ENCODE peak calls at places on chromosomes 3 and 15, in eight cellular contexts. One of them, this sample, is unnamed. For H3K4me1, the result is how much of the 10 kb centered on the place peaks cover.

GRCh38 chr15:48397841-48398240 is 66.6 kb downstream of the DUT start:
- DNase-seq in tibial nerve: no peak
- DNase-seq in BE2C: no peak
- DNase-seq in CD8-positive, alpha-beta memory T cell: no peak
- DNase-seq in naive thymus-derived CD4-positive, alpha-beta T cell: no peak
- DNase-seq in body of pancreas: no peak
- DNase-seq in neuronal stem cell: no peak
- DNase-seq in psoas muscle: peak
- DNase-seq in this sample: no peak

GRCh38 chr3:129413687-129414506 is 14.5 kb downstream of the EFCAB12 start:
- DNase-seq in tibial nerve: no peak
- DNase-seq in BE2C: no peak
- DNase-seq in CD8-positive, alpha-beta memory T cell: no peak
- DNase-seq in naive thymus-derived CD4-positive, alpha-beta T cell: no peak
- DNase-seq in body of pancreas: peak
- DNase-seq in neuronal stem cell: no peak
- DNase-seq in psoas muscle: no peak
- DNase-seq in this sample: no peak

GRCh38 chr15:65344214-65344908 is 33.4 kb downstream of the IGDCC3 start:
- DNase-seq in tibial nerve: no peak
- DNase-seq in BE2C: no peak
- DNase-seq in CD8-positive, alpha-beta memory T cell: no peak
- DNase-seq in naive thymus-derived CD4-positive, alpha-beta T cell: no peak
- DNase-seq in body of pancreas: no peak
- DNase-seq in neuronal stem cell: no peak
- DNase-seq in psoas muscle: no peak
- DNase-seq in this sample: no peak

GRCh38 chr15:64844576-64845140 is 2.9 kb downstream of the PLEKHO2 start:
- DNase-seq in tibial nerve: no peak
- DNase-seq in BE2C: peak
- DNase-seq in CD8-positive, alpha-beta memory T cell: peak
- DNase-seq in naive thymus-derived CD4-positive, alpha-beta T cell: no peak
- DNase-seq in body of pancreas: no peak
- DNase-seq in neuronal stem cell: no peak
- DNase-seq in psoas muscle: no peak
- DNase-seq in this sample: peak

GRCh38 chr3:187783098-187783497 is 37.8 kb upstream of the BCL6 start:
- DNase-seq in tibial nerve: no peak
- DNase-seq in BE2C: no peak
- DNase-seq in CD8-positive, alpha-beta memory T cell: no peak
- DNase-seq in naive thymus-derived CD4-positive, alpha-beta T cell: no peak
- DNase-seq in body of pancreas: no peak
- DNase-seq in neuronal stem cell: no peak
- DNase-seq in psoas muscle: no peak
- DNase-seq in this sample: no peak

GRCh38 chr15:74396146-74396438 is 28.6 kb upstream of the CYP11A1 start:
- DNase-seq in tibial nerve: no peak
- DNase-seq in BE2C: no peak
- DNase-seq in CD8-positive, alpha-beta memory T cell: no peak
- DNase-seq in naive thymus-derived CD4-positive, alpha-beta T cell: no peak
- DNase-seq in body of pancreas: no peak
- DNase-seq in neuronal stem cell: no peak
- DNase-seq in psoas muscle: no peak
- DNase-seq in this sample: no peak

GRCh38 chr3:134080761-134081160 is 51.0 kb upstream of the SLCO2A1 start:
- DNase-seq in tibial nerve: no peak
- DNase-seq in BE2C: no peak
- DNase-seq in CD8-positive, alpha-beta memory T cell: no peak
- DNase-seq in naive thymus-derived CD4-positive, alpha-beta T cell: no peak
- DNase-seq in body of pancreas: no peak
- DNase-seq in neuronal stem cell: no peak
- DNase-seq in psoas muscle: no peak
- DNase-seq in this sample: no peak

GRCh38 chr15:82810863-82811421 is 1.5 kb downstream of the WHAMM start:
- DNase-seq in tibial nerve: no peak
- DNase-seq in BE2C: no peak
- DNase-seq in CD8-positive, alpha-beta memory T cell: peak
- DNase-seq in naive thymus-derived CD4-positive, alpha-beta T cell: peak
- DNase-seq in body of pancreas: no peak
- DNase-seq in neuronal stem cell: no peak
- DNase-seq in psoas muscle: no peak
- DNase-seq in this sample: peak

GRCh38 chr15:76343313-76343996 is 6.9 kb downstream of the ISL2 start:
- DNase-seq in tibial nerve: no peak
- DNase-seq in BE2C: no peak
- DNase-seq in CD8-positive, alpha-beta memory T cell: no peak
- DNase-seq in naive thymus-derived CD4-positive, alpha-beta T cell: no peak
- DNase-seq in body of pancreas: no peak
- DNase-seq in neuronal stem cell: no peak
- DNase-seq in psoas muscle: no peak
- DNase-seq in this sample: no peak

GRCh38 chr3:39531066-39531465 is 63.6 kb downstream of the MOBP start:
- DNase-seq in tibial nerve: no peak
- DNase-seq in BE2C: no peak
- DNase-seq in CD8-positive, alpha-beta memory T cell: no peak
- DNase-seq in naive thymus-derived CD4-positive, alpha-beta T cell: no peak
- DNase-seq in body of pancreas: no peak
- DNase-seq in neuronal stem cell: no peak
- DNase-seq in psoas muscle: no peak
- DNase-seq in this sample: no peak

GRCh38 chr3:116852801-116853200 is 143.2 kb downstream of the TUSC7 start:
- DNase-seq in tibial nerve: no peak
- DNase-seq in BE2C: no peak
- DNase-seq in CD8-positive, alpha-beta memory T cell: no peak
- DNase-seq in naive thymus-derived CD4-positive, alpha-beta T cell: no peak
- DNase-seq in body of pancreas: no peak
- DNase-seq in neuronal stem cell: no peak
- DNase-seq in psoas muscle: no peak
- DNase-seq in this sample: no peak

GRCh38 chr3:133701435-133702358 is 40.0 kb upstream of the TOPBP1 start:
- DNase-seq in tibial nerve: no peak
- DNase-seq in BE2C: no peak
- DNase-seq in CD8-positive, alpha-beta memory T cell: no peak
- DNase-seq in naive thymus-derived CD4-positive, alpha-beta T cell: no peak
- DNase-seq in body of pancreas: no peak
- DNase-seq in neuronal stem cell: no peak
- DNase-seq in psoas muscle: no peak
- DNase-seq in this sample: no peak

GRCh38 chr15:90497912-90498311 is 31.8 kb upstream of the CRTC3 start:
- DNase-seq in tibial nerve: no peak
- DNase-seq in BE2C: no peak
- DNase-seq in CD8-positive, alpha-beta memory T cell: no peak
- DNase-seq in naive thymus-derived CD4-positive, alpha-beta T cell: no peak
- DNase-seq in body of pancreas: no peak
- DNase-seq in neuronal stem cell: no peak
- DNase-seq in psoas muscle: no peak
- DNase-seq in this sample: no peak

GRCh38 chr3:65809641-65810150 is 229.0 kb downstream of the MAGI1 start:
- DNase-seq in tibial nerve: no peak
- DNase-seq in BE2C: no peak
- DNase-seq in CD8-positive, alpha-beta memory T cell: no peak
- DNase-seq in naive thymus-derived CD4-positive, alpha-beta T cell: no peak
- DNase-seq in body of pancreas: no peak
- DNase-seq in neuronal stem cell: no peak
- DNase-seq in psoas muscle: no peak
- DNase-seq in this sample: no peak

GRCh38 chr3:101720851-101721649 is 3.4 kb upstream of the CEP97 start:
- DNase-seq in tibial nerve: no peak
- DNase-seq in BE2C: no peak
- DNase-seq in CD8-positive, alpha-beta memory T cell: no peak
- DNase-seq in naive thymus-derived CD4-positive, alpha-beta T cell: no peak
- DNase-seq in body of pancreas: no peak
- DNase-seq in neuronal stem cell: no peak
- DNase-seq in psoas muscle: no peak
- DNase-seq in this sample: no peak

GRCh38 chr3:100268156-100268555 is 7.4 kb downstream of the TBC1D23 start:
- DNase-seq in tibial nerve: no peak
- DNase-seq in BE2C: no peak
- DNase-seq in CD8-positive, alpha-beta memory T cell: no peak
- DNase-seq in naive thymus-derived CD4-positive, alpha-beta T cell: no peak
- DNase-seq in body of pancreas: no peak
- DNase-seq in neuronal stem cell: no peak
- DNase-seq in psoas muscle: no peak
- DNase-seq in this sample: no peak

GRCh38 chr3:100266531-100266930 is 5.7 kb downstream of the TBC1D23 start:
- DNase-seq in tibial nerve: no peak
- DNase-seq in BE2C: no peak
- DNase-seq in CD8-positive, alpha-beta memory T cell: no peak
- DNase-seq in naive thymus-derived CD4-positive, alpha-beta T cell: no peak
- DNase-seq in body of pancreas: no peak
- DNase-seq in neuronal stem cell: no peak
- DNase-seq in psoas muscle: no peak
- DNase-seq in this sample: no peak

GRCh38 chr3:100270218-100270588 is 9.4 kb downstream of the TBC1D23 start:
- DNase-seq in tibial nerve: no peak
- DNase-seq in BE2C: no peak
- DNase-seq in CD8-positive, alpha-beta memory T cell: no peak
- DNase-seq in naive thymus-derived CD4-positive, alpha-beta T cell: no peak
- DNase-seq in body of pancreas: no peak
- DNase-seq in neuronal stem cell: no peak
- DNase-seq in psoas muscle: no peak
- DNase-seq in this sample: no peak

GRCh38 chr3:100269410-100270217 is 8.8 kb downstream of the TBC1D23 start:
- DNase-seq in tibial nerve: no peak
- DNase-seq in BE2C: no peak
- DNase-seq in CD8-positive, alpha-beta memory T cell: no peak
- DNase-seq in naive thymus-derived CD4-positive, alpha-beta T cell: no peak
- DNase-seq in body of pancreas: no peak
- DNase-seq in neuronal stem cell: no peak
- DNase-seq in psoas muscle: no peak
- DNase-seq in this sample: no peak

GRCh38 chr3:100268986-100269385 is 8.2 kb downstream of the TBC1D23 start:
- DNase-seq in tibial nerve: no peak
- DNase-seq in BE2C: no peak
- DNase-seq in CD8-positive, alpha-beta memory T cell: no peak
- DNase-seq in naive thymus-derived CD4-positive, alpha-beta T cell: no peak
- DNase-seq in body of pancreas: no peak
- DNase-seq in neuronal stem cell: no peak
- DNase-seq in psoas muscle: no peak
- DNase-seq in this sample: no peak
- H3K4me1 ChIP-seq in tibial nerve: under half
- H3K4me1 ChIP-seq in BE2C: under half
- H3K4me1 ChIP-seq in CD8-positive, alpha-beta memory T cell: under half
- H3K4me1 ChIP-seq in naive thymus-derived CD4-positive, alpha-beta T cell: under half
- H3K4me1 ChIP-seq in body of pancreas: under half
- H3K4me1 ChIP-seq in neuronal stem cell: under half
- H3K4me1 ChIP-seq in psoas muscle: half or more
- H3K4me1 ChIP-seq in this sample: under half

DNA sequence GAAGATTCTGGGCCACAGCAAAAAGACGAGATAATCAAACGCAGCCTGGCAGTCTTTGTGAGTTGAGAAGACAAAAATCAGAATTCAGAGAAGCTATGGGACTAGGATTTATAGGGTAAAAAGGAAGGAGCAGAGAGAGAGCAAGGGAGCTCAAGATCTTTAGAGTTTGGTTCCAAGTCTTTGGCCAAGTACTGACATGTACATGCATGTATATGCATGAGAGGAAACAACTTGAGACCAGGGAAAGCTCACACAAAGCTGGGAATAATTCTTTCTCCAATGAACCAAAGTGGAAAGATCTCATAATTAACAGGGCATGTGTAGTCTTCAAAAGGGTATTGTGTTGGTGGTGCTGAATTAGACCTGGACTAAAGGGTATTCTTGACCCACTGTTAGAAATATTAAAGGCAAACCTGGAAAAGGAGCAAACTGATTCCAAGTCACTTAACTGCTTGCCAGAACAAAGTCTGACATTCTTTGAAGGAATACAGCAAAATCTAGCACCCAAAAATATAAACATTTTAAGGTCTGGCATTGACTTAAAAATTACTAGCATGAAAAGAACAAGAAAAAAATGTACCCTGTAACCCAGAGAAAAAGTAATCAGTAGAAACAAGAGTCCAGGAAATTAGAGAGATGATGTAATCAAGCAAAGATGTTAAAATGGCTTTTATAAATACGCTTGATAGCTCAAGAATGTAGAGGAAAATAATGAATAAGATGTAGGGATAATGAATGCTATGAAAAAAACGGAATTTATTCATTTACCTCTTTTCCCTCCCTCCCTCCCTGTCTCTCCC is 226.0 kb upstream of the CGNL1 start:
- DNase-seq in tibial nerve: no peak
- DNase-seq in BE2C: no peak
- DNase-seq in CD8-positive, alpha-beta memory T cell: no peak
- DNase-seq in naive thymus-derived CD4-positive, alpha-beta T cell: no peak
- DNase-seq in body of pancreas: no peak
- DNase-seq in neuronal stem cell: no peak
- DNase-seq in psoas muscle: no peak
- DNase-seq in this sample: no peak
- H3K4me1 ChIP-seq in tibial nerve: under half
- H3K4me1 ChIP-seq in BE2C: under half
- H3K4me1 ChIP-seq in CD8-positive, alpha-beta memory T cell: under half
- H3K4me1 ChIP-seq in naive thymus-derived CD4-positive, alpha-beta T cell: under half
- H3K4me1 ChIP-seq in body of pancreas: under half
- H3K4me1 ChIP-seq in neuronal stem cell: under half
- H3K4me1 ChIP-seq in psoas muscle: half or more
- H3K4me1 ChIP-seq in this sample: under half

GRCh38 chr3:68904578-68904977 is 27.8 kb downstream of the TAFA4 start:
- DNase-seq in tibial nerve: no peak
- DNase-seq in BE2C: no peak
- DNase-seq in CD8-positive, alpha-beta memory T cell: no peak
- DNase-seq in naive thymus-derived CD4-positive, alpha-beta T cell: no peak
- DNase-seq in body of pancreas: no peak
- DNase-seq in neuronal stem cell: no peak
- DNase-seq in psoas muscle: no peak
- DNase-seq in this sample: no peak
- H3K4me1 ChIP-seq in tibial nerve: under half
- H3K4me1 ChIP-seq in BE2C: under half
- H3K4me1 ChIP-seq in CD8-positive, alpha-beta memory T cell: under half
- H3K4me1 ChIP-seq in naive thymus-derived CD4-positive, alpha-beta T cell: under half
- H3K4me1 ChIP-seq in body of pancreas: under half
- H3K4me1 ChIP-seq in neuronal stem cell: under half
- H3K4me1 ChIP-seq in psoas muscle: under half
- H3K4me1 ChIP-seq in this sample: under half

DNA sequence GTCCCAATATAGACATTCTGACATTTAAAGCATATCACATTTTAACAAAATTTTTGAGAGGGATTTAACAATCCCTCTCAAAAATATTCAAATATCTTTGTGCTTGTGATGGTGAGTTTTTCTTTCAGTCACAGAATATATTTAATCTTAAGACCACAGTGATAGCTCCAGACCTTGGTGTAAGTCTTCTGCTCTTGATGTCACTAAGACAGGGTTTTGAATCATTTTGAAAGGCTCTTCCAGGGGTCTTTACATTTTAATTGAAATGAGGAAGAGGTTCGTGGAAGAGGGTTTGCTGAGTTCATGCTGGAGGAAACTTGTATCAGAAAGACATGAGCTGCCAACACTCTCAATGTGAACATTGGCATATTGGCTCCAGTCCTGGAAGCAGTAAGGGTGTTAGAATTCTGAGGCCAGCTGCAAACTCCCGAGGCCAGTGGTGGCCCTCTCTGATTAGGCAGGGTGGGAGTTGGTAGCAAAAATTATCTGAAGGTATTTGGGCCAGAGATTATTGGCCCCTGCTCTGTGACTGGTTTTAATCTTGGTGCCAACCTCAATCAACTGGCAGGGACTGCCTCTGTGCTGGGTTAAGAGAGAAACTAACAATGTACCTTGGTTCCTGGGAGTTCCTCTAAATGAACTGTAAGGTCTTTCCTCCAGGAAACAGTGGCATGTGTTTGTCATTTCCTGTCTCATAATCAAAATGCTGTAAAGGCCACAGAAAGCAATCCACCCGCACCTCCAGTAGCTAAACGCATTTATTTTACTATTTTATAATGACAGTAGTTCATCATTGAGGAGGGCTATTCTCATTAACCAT is 5.3 kb downstream of the POU1F1 start:
- DNase-seq in tibial nerve: no peak
- DNase-seq in BE2C: no peak
- DNase-seq in CD8-positive, alpha-beta memory T cell: no peak
- DNase-seq in naive thymus-derived CD4-positive, alpha-beta T cell: no peak
- DNase-seq in body of pancreas: no peak
- DNase-seq in neuronal stem cell: no peak
- DNase-seq in psoas muscle: no peak
- DNase-seq in this sample: peak
- H3K4me1 ChIP-seq in tibial nerve: under half
- H3K4me1 ChIP-seq in BE2C: under half
- H3K4me1 ChIP-seq in CD8-positive, alpha-beta memory T cell: under half
- H3K4me1 ChIP-seq in naive thymus-derived CD4-positive, alpha-beta T cell: under half
- H3K4me1 ChIP-seq in body of pancreas: under half
- H3K4me1 ChIP-seq in neuronal stem cell: under half
- H3K4me1 ChIP-seq in psoas muscle: under half
- H3K4me1 ChIP-seq in this sample: under half